ENCODE peak calls at places on chromosomes 3 and 15, in six cellular contexts. One of them, this sample, is unnamed.

GRCh38 chr3:101038393-101038792 is 45.2 kb upstream of the ABI3BP start:
- DNase-seq in adrenal gland: no peak
- DNase-seq in kidney epithelial cell: no peak
- DNase-seq in stomach: no peak
- DNase-seq in endothelial cell: no peak
- DNase-seq in right lobe of liver: no peak
- DNase-seq in this sample: no peak

GRCh38 chr15:20349774-20350498 is 191.7 kb downstream of the GOLGA6L6 start:
- DNase-seq in adrenal gland: no peak
- DNase-seq in kidney epithelial cell: no peak
- DNase-seq in stomach: peak; percentile 25
- DNase-seq in endothelial cell: no peak
- DNase-seq in right lobe of liver: no peak
- DNase-seq in this sample: peak; percentile 24

GRCh38 chr3:131975047-131975446 is 59.8 kb downstream of the CPNE4 start:
- DNase-seq in adrenal gland: no peak
- DNase-seq in kidney epithelial cell: no peak
- DNase-seq in stomach: no peak
- DNase-seq in endothelial cell: no peak
- DNase-seq in right lobe of liver: no peak
- DNase-seq in this sample: no peak

GRCh38 chr3:64141476-64141875 is 83.8 kb downstream of the PRICKLE2 start:
- DNase-seq in adrenal gland: no peak
- DNase-seq in kidney epithelial cell: no peak
- DNase-seq in stomach: no peak
- DNase-seq in endothelial cell: no peak
- DNase-seq in right lobe of liver: no peak
- DNase-seq in this sample: no peak

GRCh38 chr15:29083858-29084257 is 185.8 kb downstream of the NSMCE3 start:
- DNase-seq in adrenal gland: no peak
- DNase-seq in kidney epithelial cell: no peak
- DNase-seq in stomach: no peak
- DNase-seq in endothelial cell: no peak
- DNase-seq in right lobe of liver: no peak
- DNase-seq in this sample: no peak

GRCh38 chr3:108485146-108485545 is 25.2 kb downstream of the MYH15 start:
- DNase-seq in adrenal gland: no peak
- DNase-seq in kidney epithelial cell: no peak
- DNase-seq in stomach: no peak
- DNase-seq in endothelial cell: no peak
- DNase-seq in right lobe of liver: no peak
- DNase-seq in this sample: no peak

GRCh38 chr3:16053794-16054193 is 120.7 kb upstream of the GALNT15 start:
- DNase-seq in adrenal gland: no peak
- DNase-seq in kidney epithelial cell: no peak
- DNase-seq in stomach: no peak
- DNase-seq in endothelial cell: no peak
- DNase-seq in right lobe of liver: no peak
- DNase-seq in this sample: no peak

GRCh38 chr15:60128000-60128376 is 123.9 kb downstream of the FOXB1 start:
- DNase-seq in adrenal gland: peak; percentile 17
- DNase-seq in kidney epithelial cell: no peak
- DNase-seq in stomach: no peak
- DNase-seq in endothelial cell: no peak
- DNase-seq in right lobe of liver: no peak
- DNase-seq in this sample: no peak

GRCh38 chr3:142319912-142320311 is 94.5 kb upstream of the GK5 start:
- DNase-seq in adrenal gland: no peak
- DNase-seq in kidney epithelial cell: no peak
- DNase-seq in stomach: no peak
- DNase-seq in endothelial cell: no peak
- DNase-seq in right lobe of liver: no peak
- DNase-seq in this sample: no peak

GRCh38 chr3:194577985-194578905 is 55.0 kb downstream of the TMEM44 start:
- DNase-seq in adrenal gland: peak; percentile 75
- DNase-seq in kidney epithelial cell: peak; percentile 89
- DNase-seq in stomach: no peak
- DNase-seq in endothelial cell: no peak
- DNase-seq in right lobe of liver: no peak
- DNase-seq in this sample: no peak

GRCh38 chr3:94822298-94822697 is 759.4 kb downstream of the NSUN3 start:
- DNase-seq in adrenal gland: no peak
- DNase-seq in kidney epithelial cell: no peak
- DNase-seq in stomach: no peak
- DNase-seq in endothelial cell: no peak
- DNase-seq in right lobe of liver: no peak
- DNase-seq in this sample: no peak
- TF ChIP-seq CTCF in adrenal gland: no peak
- TF ChIP-seq CTCF in kidney epithelial cell: no peak
- TF ChIP-seq CTCF in stomach: no peak
- TF ChIP-seq CTCF in endothelial cell: no peak
- TF ChIP-seq CTCF in right lobe of liver: no peak
- TF ChIP-seq CTCF in this sample: no peak

GRCh38 chr3:123285066-123285465 is 83.3 kb downstream of the SEC22A start:
- DNase-seq in adrenal gland: no peak
- DNase-seq in kidney epithelial cell: no peak
- DNase-seq in stomach: no peak
- DNase-seq in endothelial cell: no peak
- DNase-seq in right lobe of liver: no peak
- DNase-seq in this sample: no peak

GRCh38 chr3:123287051-123287961 is 85.6 kb downstream of the SEC22A start:
- DNase-seq in adrenal gland: no peak
- DNase-seq in kidney epithelial cell: no peak
- DNase-seq in stomach: no peak
- DNase-seq in endothelial cell: no peak
- DNase-seq in right lobe of liver: no peak
- DNase-seq in this sample: no peak

GRCh38 chr3:123285479-123285878 is 83.7 kb downstream of the SEC22A start:
- DNase-seq in adrenal gland: no peak
- DNase-seq in kidney epithelial cell: no peak
- DNase-seq in stomach: no peak
- DNase-seq in endothelial cell: no peak
- DNase-seq in right lobe of liver: no peak
- DNase-seq in this sample: no peak

GRCh38 chr3:123285931-123286307 is 84.2 kb downstream of the SEC22A start:
- DNase-seq in adrenal gland: no peak
- DNase-seq in kidney epithelial cell: no peak
- DNase-seq in stomach: no peak
- DNase-seq in endothelial cell: no peak
- DNase-seq in right lobe of liver: no peak
- DNase-seq in this sample: no peak

GRCh38 chr3:123286308-123287023 is 84.7 kb downstream of the SEC22A start:
- DNase-seq in adrenal gland: peak; percentile 47
- DNase-seq in kidney epithelial cell: peak; percentile 23
- DNase-seq in stomach: no peak
- DNase-seq in endothelial cell: peak; percentile 78
- DNase-seq in right lobe of liver: no peak
- DNase-seq in this sample: no peak
- TF ChIP-seq CTCF in adrenal gland: peak; percentile 55
- TF ChIP-seq CTCF in kidney epithelial cell: peak; percentile 98
- TF ChIP-seq CTCF in stomach: no peak
- TF ChIP-seq CTCF in endothelial cell: peak; percentile 43
- TF ChIP-seq CTCF in right lobe of liver: peak; percentile 55
- TF ChIP-seq CTCF in this sample: no peak

DNA sequence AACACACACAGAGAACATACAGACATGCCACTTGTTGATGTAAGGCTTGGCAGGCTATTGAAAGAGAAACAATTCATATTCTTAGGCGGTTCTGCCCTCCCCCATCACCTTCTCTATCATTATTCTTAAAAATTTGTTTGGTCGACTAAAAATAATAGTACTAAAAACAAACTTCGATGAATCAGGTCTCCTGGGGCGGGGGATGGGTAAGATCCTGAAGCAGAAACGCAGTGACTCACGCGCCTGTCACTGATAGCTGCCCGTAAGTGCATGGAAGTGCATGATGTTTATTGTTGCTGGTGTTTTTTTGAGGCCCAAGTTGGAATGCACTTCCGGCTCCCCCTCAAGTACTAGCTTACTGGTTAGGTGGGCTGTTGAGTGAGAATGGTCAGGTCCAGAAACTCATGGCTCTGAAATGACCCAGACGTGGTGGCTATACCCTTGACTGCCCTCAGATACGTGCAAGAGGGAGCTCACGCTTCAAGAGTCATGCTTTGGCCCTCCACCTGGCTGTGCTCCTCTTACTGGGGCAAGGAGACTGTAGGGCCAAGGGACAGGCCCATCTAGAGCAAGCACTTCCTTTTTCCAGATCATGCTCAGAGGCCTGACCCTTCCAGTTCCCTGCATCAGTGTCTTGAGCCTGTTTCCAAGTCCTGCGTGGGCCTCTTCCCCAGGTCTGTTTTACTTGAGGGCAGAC is 10.9 kb downstream of the SMAD3 start:
- DNase-seq in adrenal gland: peak; percentile 60
- DNase-seq in kidney epithelial cell: peak; percentile 78
- DNase-seq in stomach: peak; percentile 58
- DNase-seq in endothelial cell: no peak
- DNase-seq in right lobe of liver: no peak
- DNase-seq in this sample: no peak
- TF ChIP-seq CTCF in adrenal gland: no peak
- TF ChIP-seq CTCF in kidney epithelial cell: peak; percentile 5
- TF ChIP-seq CTCF in stomach: no peak
- TF ChIP-seq CTCF in endothelial cell: no peak
- TF ChIP-seq CTCF in right lobe of liver: no peak
- TF ChIP-seq CTCF in this sample: no peak

GRCh38 chr15:50119063-50119700 is at the start of gene ATP8B4:
- DNase-seq in adrenal gland: no peak
- DNase-seq in kidney epithelial cell: no peak
- DNase-seq in stomach: no peak
- DNase-seq in endothelial cell: peak; percentile 18
- DNase-seq in right lobe of liver: no peak
- DNase-seq in this sample: no peak

GRCh38 chr15:50114381-50114780 is 4.7 kb downstream of the ATP8B4 start:
- DNase-seq in adrenal gland: peak; percentile 23
- DNase-seq in kidney epithelial cell: no peak
- DNase-seq in stomach: no peak
- DNase-seq in endothelial cell: no peak
- DNase-seq in right lobe of liver: no peak
- DNase-seq in this sample: no peak

GRCh38 chr15:50113187-50113505 is 5.9 kb downstream of the ATP8B4 start:
- DNase-seq in adrenal gland: no peak
- DNase-seq in kidney epithelial cell: no peak
- DNase-seq in stomach: no peak
- DNase-seq in endothelial cell: no peak
- DNase-seq in right lobe of liver: no peak
- DNase-seq in this sample: no peak

GRCh38 chr15:50117628-50118027 is 1.4 kb downstream of the ATP8B4 start:
- DNase-seq in adrenal gland: no peak
- DNase-seq in kidney epithelial cell: no peak
- DNase-seq in stomach: no peak
- DNase-seq in endothelial cell: no peak
- DNase-seq in right lobe of liver: no peak
- DNase-seq in this sample: no peak

GRCh38 chr15:50116477-50116876 is 2.6 kb downstream of the ATP8B4 start:
- DNase-seq in adrenal gland: no peak
- DNase-seq in kidney epithelial cell: no peak
- DNase-seq in stomach: no peak
- DNase-seq in endothelial cell: peak; percentile 36
- DNase-seq in right lobe of liver: no peak
- DNase-seq in this sample: no peak
- TF ChIP-seq CTCF in adrenal gland: peak; percentile 41
- TF ChIP-seq CTCF in kidney epithelial cell: peak; percentile 37
- TF ChIP-seq CTCF in stomach: no peak
- TF ChIP-seq CTCF in endothelial cell: peak; percentile 16
- TF ChIP-seq CTCF in right lobe of liver: no peak
- TF ChIP-seq CTCF in this sample: no peak

DNA sequence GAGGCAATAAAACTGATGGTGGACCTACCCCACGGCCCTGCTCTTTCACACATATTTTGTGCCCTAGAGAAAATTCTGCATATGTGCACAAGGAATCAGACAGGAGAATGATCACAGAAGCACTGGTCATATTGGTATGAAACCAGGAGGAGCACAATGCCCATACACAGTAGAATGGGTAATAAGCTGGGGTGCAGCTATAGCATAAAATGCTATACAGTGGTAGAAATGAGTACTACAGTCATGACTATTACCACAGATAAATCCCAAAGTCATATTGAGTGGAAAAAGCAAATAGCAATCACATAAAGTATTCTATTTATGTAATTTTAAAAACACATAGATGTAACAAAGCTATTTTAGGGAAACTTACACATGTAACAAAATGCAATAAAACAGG is 175.9 kb upstream of the SLC24A5 start:
- DNase-seq in adrenal gland: no peak
- DNase-seq in kidney epithelial cell: no peak
- DNase-seq in stomach: no peak
- DNase-seq in endothelial cell: no peak
- DNase-seq in right lobe of liver: no peak
- DNase-seq in this sample: no peak
- TF ChIP-seq CTCF in adrenal gland: no peak
- TF ChIP-seq CTCF in kidney epithelial cell: no peak
- TF ChIP-seq CTCF in stomach: no peak
- TF ChIP-seq CTCF in endothelial cell: peak; percentile 29
- TF ChIP-seq CTCF in right lobe of liver: no peak
- TF ChIP-seq CTCF in this sample: no peak

GRCh38 chr15:100951965-100952364 is 32.8 kb downstream of the LRRK1 start:
- DNase-seq in adrenal gland: no peak
- DNase-seq in kidney epithelial cell: no peak
- DNase-seq in stomach: no peak
- DNase-seq in endothelial cell: no peak
- DNase-seq in right lobe of liver: no peak
- DNase-seq in this sample: no peak
- TF ChIP-seq CTCF in adrenal gland: no peak
- TF ChIP-seq CTCF in kidney epithelial cell: no peak
- TF ChIP-seq CTCF in stomach: no peak
- TF ChIP-seq CTCF in endothelial cell: no peak
- TF ChIP-seq CTCF in right lobe of liver: no peak
- TF ChIP-seq CTCF in this sample: no peak

GRCh38 chr3:45686850-45687249 is 2.3 kb upstream of the SACM1L start:
- DNase-seq in adrenal gland: no peak
- DNase-seq in kidney epithelial cell: no peak
- DNase-seq in stomach: no peak
- DNase-seq in endothelial cell: no peak
- DNase-seq in right lobe of liver: no peak
- DNase-seq in this sample: no peak
- TF ChIP-seq CTCF in adrenal gland: no peak
- TF ChIP-seq CTCF in kidney epithelial cell: no peak
- TF ChIP-seq CTCF in stomach: no peak
- TF ChIP-seq CTCF in endothelial cell: no peak
- TF ChIP-seq CTCF in right lobe of liver: no peak
- TF ChIP-seq CTCF in this sample: no peak

GRCh38 chr3:161350916-161351315 is 20.4 kb downstream of the SPTSSB start:
- DNase-seq in adrenal gland: no peak
- DNase-seq in kidney epithelial cell: no peak
- DNase-seq in stomach: no peak
- DNase-seq in endothelial cell: no peak
- DNase-seq in right lobe of liver: no peak
- DNase-seq in this sample: no peak

GRCh38 chr3:161349529-161350278 is 21.6 kb downstream of the SPTSSB start:
- DNase-seq in adrenal gland: no peak
- DNase-seq in kidney epithelial cell: peak; percentile 95
- DNase-seq in stomach: no peak
- DNase-seq in endothelial cell: no peak
- DNase-seq in right lobe of liver: no peak
- DNase-seq in this sample: no peak

GRCh38 chr3:161351330-161351729 is 20.0 kb downstream of the SPTSSB start:
- DNase-seq in adrenal gland: no peak
- DNase-seq in kidney epithelial cell: no peak
- DNase-seq in stomach: no peak
- DNase-seq in endothelial cell: no peak
- DNase-seq in right lobe of liver: no peak
- DNase-seq in this sample: no peak

GRCh38 chr3:161347726-161348125 is 23.6 kb downstream of the SPTSSB start:
- DNase-seq in adrenal gland: no peak
- DNase-seq in kidney epithelial cell: no peak
- DNase-seq in stomach: no peak
- DNase-seq in endothelial cell: no peak
- DNase-seq in right lobe of liver: no peak
- DNase-seq in this sample: no peak

GRCh38 chr3:161348791-161349400 is 22.4 kb downstream of the SPTSSB start:
- DNase-seq in adrenal gland: no peak
- DNase-seq in kidney epithelial cell: no peak
- DNase-seq in stomach: no peak
- DNase-seq in endothelial cell: no peak
- DNase-seq in right lobe of liver: no peak
- DNase-seq in this sample: no peak
- TF ChIP-seq CTCF in adrenal gland: no peak
- TF ChIP-seq CTCF in kidney epithelial cell: no peak
- TF ChIP-seq CTCF in stomach: no peak
- TF ChIP-seq CTCF in endothelial cell: no peak
- TF ChIP-seq CTCF in right lobe of liver: no peak
- TF ChIP-seq CTCF in this sample: no peak

This sample was measured in omental fat pad.